ENCODE peak calls at places on chromosomes 4 and X, in eight cellular contexts. One of them, this sample, is unnamed.

GRCh38 chr4:174521800-174522182 is 497 bp downstream of the HPGD start:
- DNase-seq in stimulated activated naive CD8-positive, alpha-beta T cell treated with anti-CD3 and anti-CD28 coated beads, Interleukin-15, Interleukin-2, amounts not matched to agents 100 U/mL and 50 U/mL, for 24 hours: peak
- DNase-seq in H4: no peak
- DNase-seq in NCI-H460: no peak
- DNase-seq in Caki2: peak
- DNase-seq in activated naive CD4-positive, alpha-beta T cell treated with Interleukin-2 at 50 U/mL for 16 hours: peak
- DNase-seq in T-helper 1 cell: no peak
- DNase-seq in GF-D8: no peak
- DNase-seq in this sample: no peak

GRCh38 chrX:16628954-16629595 is 20.9 kb upstream of the S100G start:
- DNase-seq in stimulated activated naive CD8-positive, alpha-beta T cell treated with anti-CD3 and anti-CD28 coated beads, Interleukin-15, Interleukin-2, amounts not matched to agents 100 U/mL and 50 U/mL, for 24 hours: no peak
- DNase-seq in Caki2: no peak
- DNase-seq in GF-D8: no peak
- DNase-seq in activated naive CD4-positive, alpha-beta T cell treated with Interleukin-2 at 50 U/mL for 16 hours: no peak
- DNase-seq in T-helper 1 cell: no peak
- DNase-seq in H4: no peak
- DNase-seq in NCI-H460: no peak
- DNase-seq in this sample: no peak

GRCh38 chr4:87732033-87732770 is 67.2 kb upstream of the IBSP start:
- DNase-seq in GF-D8: no peak
- DNase-seq in activated naive CD4-positive, alpha-beta T cell treated with Interleukin-2 at 50 U/mL for 16 hours: no peak
- DNase-seq in NCI-H460: no peak
- DNase-seq in Caki2: no peak
- DNase-seq in T-helper 1 cell: no peak
- DNase-seq in stimulated activated naive CD8-positive, alpha-beta T cell treated with anti-CD3 and anti-CD28 coated beads, Interleukin-15, Interleukin-2, amounts not matched to agents 100 U/mL and 50 U/mL, for 24 hours: no peak
- DNase-seq in H4: no peak
- DNase-seq in this sample: peak

GRCh38 chrX:134821901-134822300 is 163.6 kb upstream of the PLAC1 start:
- DNase-seq in activated naive CD4-positive, alpha-beta T cell treated with Interleukin-2 at 50 U/mL for 16 hours: no peak
- DNase-seq in GF-D8: no peak
- DNase-seq in T-helper 1 cell: no peak
- DNase-seq in stimulated activated naive CD8-positive, alpha-beta T cell treated with anti-CD3 and anti-CD28 coated beads, Interleukin-15, Interleukin-2, amounts not matched to agents 100 U/mL and 50 U/mL, for 24 hours: no peak
- DNase-seq in NCI-H460: no peak
- DNase-seq in Caki2: no peak
- DNase-seq in H4: no peak
- DNase-seq in this sample: no peak

GRCh38 chrX:6954836-6955235 is 192.7 kb upstream of the STS start:
- DNase-seq in H4: no peak
- DNase-seq in T-helper 1 cell: no peak
- DNase-seq in stimulated activated naive CD8-positive, alpha-beta T cell treated with anti-CD3 and anti-CD28 coated beads, Interleukin-15, Interleukin-2, amounts not matched to agents 100 U/mL and 50 U/mL, for 24 hours: no peak
- DNase-seq in GF-D8: no peak
- DNase-seq in activated naive CD4-positive, alpha-beta T cell treated with Interleukin-2 at 50 U/mL for 16 hours: no peak
- DNase-seq in Caki2: no peak
- DNase-seq in NCI-H460: no peak
- DNase-seq in this sample: no peak

GRCh38 chr4:150950657-150951056 is 64.4 kb downstream of the LRBA start:
- DNase-seq in NCI-H460: no peak
- DNase-seq in GF-D8: no peak
- DNase-seq in Caki2: peak
- DNase-seq in T-helper 1 cell: no peak
- DNase-seq in activated naive CD4-positive, alpha-beta T cell treated with Interleukin-2 at 50 U/mL for 16 hours: no peak
- DNase-seq in stimulated activated naive CD8-positive, alpha-beta T cell treated with anti-CD3 and anti-CD28 coated beads, Interleukin-15, Interleukin-2, amounts not matched to agents 100 U/mL and 50 U/mL, for 24 hours: no peak
- DNase-seq in H4: peak
- DNase-seq in this sample: no peak

GRCh38 chrX:43881410-43882293 is 598 bp downstream of the MAOB start:
- DNase-seq in stimulated activated naive CD8-positive, alpha-beta T cell treated with anti-CD3 and anti-CD28 coated beads, Interleukin-15, Interleukin-2, amounts not matched to agents 100 U/mL and 50 U/mL, for 24 hours: no peak
- DNase-seq in activated naive CD4-positive, alpha-beta T cell treated with Interleukin-2 at 50 U/mL for 16 hours: no peak
- DNase-seq in NCI-H460: no peak
- DNase-seq in GF-D8: no peak
- DNase-seq in Caki2: no peak
- DNase-seq in T-helper 1 cell: no peak
- DNase-seq in H4: no peak
- DNase-seq in this sample: no peak

GRCh38 chrX:12113321-12113720 is 25.0 kb upstream of the FRMPD4 start:
- DNase-seq in T-helper 1 cell: no peak
- DNase-seq in GF-D8: no peak
- DNase-seq in Caki2: no peak
- DNase-seq in activated naive CD4-positive, alpha-beta T cell treated with Interleukin-2 at 50 U/mL for 16 hours: no peak
- DNase-seq in NCI-H460: no peak
- DNase-seq in stimulated activated naive CD8-positive, alpha-beta T cell treated with anti-CD3 and anti-CD28 coated beads, Interleukin-15, Interleukin-2, amounts not matched to agents 100 U/mL and 50 U/mL, for 24 hours: no peak
- DNase-seq in H4: no peak
- DNase-seq in this sample: no peak

GRCh38 chr4:173076903-173077629 is 91.5 kb upstream of the GALNT7 start:
- DNase-seq in NCI-H460: no peak
- DNase-seq in stimulated activated naive CD8-positive, alpha-beta T cell treated with anti-CD3 and anti-CD28 coated beads, Interleukin-15, Interleukin-2, amounts not matched to agents 100 U/mL and 50 U/mL, for 24 hours: no peak
- DNase-seq in T-helper 1 cell: no peak
- DNase-seq in activated naive CD4-positive, alpha-beta T cell treated with Interleukin-2 at 50 U/mL for 16 hours: no peak
- DNase-seq in Caki2: peak
- DNase-seq in H4: no peak
- DNase-seq in GF-D8: no peak
- DNase-seq in this sample: no peak

GRCh38 chrX:71282514-71283408 is 674 bp upstream of the NONO start:
- DNase-seq in GF-D8: no peak
- DNase-seq in stimulated activated naive CD8-positive, alpha-beta T cell treated with anti-CD3 and anti-CD28 coated beads, Interleukin-15, Interleukin-2, amounts not matched to agents 100 U/mL and 50 U/mL, for 24 hours: peak
- DNase-seq in H4: no peak
- DNase-seq in Caki2: no peak
- DNase-seq in activated naive CD4-positive, alpha-beta T cell treated with Interleukin-2 at 50 U/mL for 16 hours: peak
- DNase-seq in T-helper 1 cell: peak
- DNase-seq in NCI-H460: no peak
- DNase-seq in this sample: peak